ENCODE peak calls at places on chromosomes 4 and X, in seven cellular contexts. X is WTC11; T is stimulated activated CD4-positive, alpha-beta T cell treated with anti-CD3 and anti-CD28 coated beads, Interleukin-1b, Interleukin-23, amount 100 ng/mL, for 4 hours; K is Right ventricle myocardium superior; H is left lung; C is HFFc6; Y is PC-3. D is an unnamed sample.

GRCh38 chrX:9997524-9997923 is 30.4 kb downstream of the CLDN34 start:
- DNase-seq in K (no peak), X (no peak), C (no peak), T (no peak), Y (no peak), H (no peak), D (no peak)

GRCh38 chrX:123964155-123964554 is 2.6 kb downstream of the STAG2 start:
- DNase-seq in H (no peak), X (no peak), C (no peak), K (no peak), Y (peak), T (no peak), D (no peak)

GRCh38 chr4:64784125-64784524 is 374.9 kb upstream of the TECRL start:
- DNase-seq in H (no peak), T (no peak), K (no peak), X (no peak), C (no peak), Y (peak), D (no peak)

GRCh38 chrX:154488336-154489075 is 1.9 kb downstream of the SLC10A3 start:
- DNase-seq in Y (no peak), X (no peak), H (no peak), T (no peak), C (no peak), K (no peak), D (no peak)

GRCh38 chrX:40087574-40088298 is 10.0 kb downstream of the BCOR start:
- DNase-seq in Y (no peak), T (no peak), H (no peak), K (no peak), X (no peak), C (peak), D (no peak)

GRCh38 chrX:110381216-110381615 is 22.6 kb downstream of the RTL9 start:
- DNase-seq in T (no peak), C (peak), K (no peak), H (no peak), Y (peak), X (no peak), D (no peak)

GRCh38 chr4:99572527-99573240 is 1.9 kb upstream of the MTTP start:
- DNase-seq in K (no peak), H (no peak), X (no peak), T (no peak), C (no peak), Y (peak), D (no peak)

GRCh38 chr4:10606483-10607155 is 77.9 kb downstream of the CLNK start:
- DNase-seq in T (no peak), H (no peak), X (no peak), K (no peak), C (no peak), Y (peak), D (no peak)

GRCh38 chr4:2288051-2288541 is 26.2 kb upstream of the MXD4 start:
- DNase-seq in Y (no peak), X (no peak), T (no peak), K (no peak), C (no peak), H (peak), D (no peak)

GRCh38 chr4:51894246-51894645 is 51.3 kb downstream of the DCUN1D4 start:
- DNase-seq in H (no peak), C (peak), K (no peak), Y (peak), X (no peak), T (no peak), D (no peak)

GRCh38 chrX:109714340-109714958 is 18.6 kb downstream of the ACSL4 start:
- DNase-seq in H (no peak), T (no peak), K (no peak), C (peak), Y (peak), X (no peak), D (no peak)

GRCh38 chr4:51851090-51851936 is 8.4 kb downstream of the DCUN1D4 start:
- DNase-seq in C (no peak), T (no peak), Y (no peak), K (no peak), H (peak), X (no peak), D (no peak)

GRCh38 chr4:185700048-185700447 is 111.9 kb downstream of the SORBS2 start:
- DNase-seq in X (no peak), T (no peak), H (no peak), C (no peak), Y (peak), K (no peak), D (peak)

GRCh38 chrX:125293792-125294780 is 25.6 kb upstream of the TEX13C start:
- DNase-seq in Y (peak), T (no peak), K (no peak), C (no peak), X (no peak), H (no peak), D (no peak)

GRCh38 chr4:103934178-103934789 is 214.5 kb upstream of the TACR3 start:
- DNase-seq in T (no peak), C (peak), H (no peak), X (no peak), K (no peak), Y (peak), D (no peak)

GRCh38 chrX:63012574-63012973 is 338.6 kb downstream of the SPIN4 start:
- DNase-seq in X (no peak), H (no peak), T (no peak), C (no peak), Y (peak), K (no peak), D (no peak)

GRCh38 chr4:30294295-30294694 is 425.9 kb upstream of the PCDH7 start:
- DNase-seq in X (no peak), C (no peak), K (no peak), H (no peak), T (no peak), Y (no peak), D (no peak)

GRCh38 chr4:186029731-186030421 is 39.1 kb upstream of the TLR3 start:
- DNase-seq in C (peak), X (peak), T (no peak), K (peak), Y (no peak), H (peak), D (peak)

GRCh38 chr4:159071969-159072765 is 30.7 kb upstream of the RAPGEF2 start:
- DNase-seq in X (no peak), Y (no peak), C (no peak), T (no peak), K (no peak), H (no peak), D (no peak)

GRCh38 chrX:57177070-57177469 is 39.9 kb upstream of the SPIN2A start:
- DNase-seq in T (no peak), Y (no peak), X (no peak), C (no peak), H (no peak), K (no peak), D (no peak)

GRCh38 chrX:137565921-137566745 is at the start of gene ZIC3:
- DNase-seq in H (peak), T (no peak), X (peak), K (peak), C (no peak), Y (peak), D (peak)

GRCh38 chrX:39470588-39471155 is 627.1 kb downstream of the BCOR start:
- DNase-seq in Y (no peak), C (no peak), T (no peak), K (no peak), X (no peak), H (no peak), D (peak)

GRCh38 chr4:43132010-43132582 is 239.6 kb downstream of the GRXCR1 start:
- DNase-seq in T (no peak), X (peak), Y (peak), C (peak), K (peak), H (peak), D (peak)

GRCh38 chr4:164536829-164537228 is 217.1 kb upstream of the SMIM31 start:
- DNase-seq in Y (peak), X (no peak), K (no peak), H (no peak), C (peak), T (no peak), D (no peak)

GRCh38 chrX:21176927-21177571 is 197.2 kb upstream of the CNKSR2 start:
- DNase-seq in H (no peak), X (no peak), Y (peak), K (no peak), C (no peak), T (no peak), D (no peak)

GRCh38 chr4:160129439-160129838 is 1026.6 kb downstream of the RAPGEF2 start:
- DNase-seq in Y (peak), C (no peak), X (no peak), T (no peak), K (no peak), H (no peak), D (no peak)

D was measured in left cardiac atrium.